ENCODE peak calls at places on chromosomes 11 and 22, in six cellular contexts. One of them, this sample, is unnamed.

GRCh38 chr11:117466966-117467365 is 139.3 kb downstream of the CEP164 start:
- DNase-seq in iris pigment epithelial cell: no peak
- DNase-seq in activated gamma-delta T cell treated with Interleukin-2 at 50 U/mL for 16 hours: no peak
- DNase-seq in HEK293T: no peak
- DNase-seq in NCI-H1105: no peak
- DNase-seq in NCI-H2171: no peak
- DNase-seq in this sample: no peak

GRCh38 chr22:27473533-27473932 is 328.0 kb downstream of the MN1 start:
- DNase-seq in activated gamma-delta T cell treated with Interleukin-2 at 50 U/mL for 16 hours: no peak
- DNase-seq in HEK293T: no peak
- DNase-seq in NCI-H1105: no peak
- DNase-seq in NCI-H2171: no peak
- DNase-seq in iris pigment epithelial cell: no peak
- DNase-seq in this sample: no peak

GRCh38 chr11:85680897-85681296 is 5.1 kb downstream of the CCDC89 start:
- DNase-seq in iris pigment epithelial cell: no peak
- DNase-seq in HEK293T: no peak
- DNase-seq in activated gamma-delta T cell treated with Interleukin-2 at 50 U/mL for 16 hours: no peak
- DNase-seq in NCI-H2171: no peak
- DNase-seq in NCI-H1105: no peak
- DNase-seq in this sample: no peak

GRCh38 chr22:36238348-36239149 is 778 bp downstream of the APOL2 start:
- DNase-seq in iris pigment epithelial cell: no peak
- DNase-seq in NCI-H2171: no peak
- DNase-seq in activated gamma-delta T cell treated with Interleukin-2 at 50 U/mL for 16 hours: no peak
- DNase-seq in NCI-H1105: peak
- DNase-seq in HEK293T: no peak
- DNase-seq in this sample: no peak

GRCh38 chr22:29838599-29838956 is 504 bp upstream of the ASCC2 start:
- DNase-seq in iris pigment epithelial cell: no peak
- DNase-seq in HEK293T: no peak
- DNase-seq in NCI-H1105: no peak
- DNase-seq in activated gamma-delta T cell treated with Interleukin-2 at 50 U/mL for 16 hours: no peak
- DNase-seq in NCI-H2171: no peak
- DNase-seq in this sample: no peak

GRCh38 chr11:38315151-38315550 is 1717.1 kb upstream of the RAG2 start:
- DNase-seq in NCI-H1105: no peak
- DNase-seq in iris pigment epithelial cell: no peak
- DNase-seq in HEK293T: no peak
- DNase-seq in activated gamma-delta T cell treated with Interleukin-2 at 50 U/mL for 16 hours: no peak
- DNase-seq in NCI-H2171: no peak
- DNase-seq in this sample: no peak

GRCh38 chr11:66045177-66045639 is 3.8 kb downstream of the GAL3ST3 start:
- DNase-seq in iris pigment epithelial cell: peak
- DNase-seq in NCI-H1105: peak
- DNase-seq in NCI-H2171: peak
- DNase-seq in HEK293T: peak
- DNase-seq in activated gamma-delta T cell treated with Interleukin-2 at 50 U/mL for 16 hours: peak
- DNase-seq in this sample: peak

GRCh38 chr11:10490398-10491232 is 35.6 kb downstream of the AMPD3 start:
- DNase-seq in HEK293T: no peak
- DNase-seq in activated gamma-delta T cell treated with Interleukin-2 at 50 U/mL for 16 hours: no peak
- DNase-seq in NCI-H2171: no peak
- DNase-seq in NCI-H1105: no peak
- DNase-seq in iris pigment epithelial cell: peak
- DNase-seq in this sample: no peak

GRCh38 chr11:112085822-112086421 is 634 bp downstream of the TIMM8B start:
- DNase-seq in iris pigment epithelial cell: peak
- DNase-seq in NCI-H2171: no peak
- DNase-seq in NCI-H1105: no peak
- DNase-seq in HEK293T: peak
- DNase-seq in activated gamma-delta T cell treated with Interleukin-2 at 50 U/mL for 16 hours: no peak
- DNase-seq in this sample: no peak

GRCh38 chr11:22976146-22976545 is 115.9 kb upstream of the CCDC179 start:
- DNase-seq in iris pigment epithelial cell: peak
- DNase-seq in NCI-H2171: no peak
- DNase-seq in NCI-H1105: no peak
- DNase-seq in activated gamma-delta T cell treated with Interleukin-2 at 50 U/mL for 16 hours: no peak
- DNase-seq in HEK293T: no peak
- DNase-seq in this sample: no peak

GRCh38 chr11:3855808-3856491 is 486 bp downstream of the STIM1 start:
- DNase-seq in iris pigment epithelial cell: peak
- DNase-seq in HEK293T: no peak
- DNase-seq in NCI-H2171: no peak
- DNase-seq in NCI-H1105: no peak
- DNase-seq in activated gamma-delta T cell treated with Interleukin-2 at 50 U/mL for 16 hours: peak
- DNase-seq in this sample: no peak

This sample was measured in NCI-H2029.